ENCODE peak calls at places on chromosomes 5 and 9, in four cellular contexts. H, Y, M and T are unnamed samples.
A peak's percentile ranks its signal among the peaks of the same experiment; 100 is the strongest.

GRCh38 chr9:107638922-107639321 is 149.4 kb upstream of the KLF4 start:
- DNase-seq in H (no peak), Y (no peak), M (no peak), T (no peak)

GRCh38 chr5:81572201-81572600 is 178.3 kb upstream of the ACOT12 start:
- DNase-seq in H (no peak), Y (no peak), M (no peak), T (no peak)

GRCh38 chr5:94517490-94518108 is 100.8 kb downstream of the KIAA0825 start:
- DNase-seq in H (no peak), Y (no peak), M (no peak), T (no peak)

GRCh38 chr5:132176543-132176945 is 51.1 kb downstream of the P4HA2 start:
- DNase-seq in H (no peak), Y (no peak), M (no peak), T (no peak)

GRCh38 chr9:136225748-136226679 is 19.6 kb downstream of the QSOX2 start:
- DNase-seq in H (no peak), Y (peak; percentile 66), M (peak; percentile 21), T (no peak)

GRCh38 chr5:145858929-145859328 is 13.9 kb downstream of the GRXCR2 start:
- DNase-seq in H (no peak), Y (no peak), M (no peak), T (no peak)

GRCh38 chr9:137602661-137603060 is 2.8 kb upstream of the ARRDC1 start:
- DNase-seq in H (no peak), Y (no peak), M (no peak), T (no peak)

GRCh38 chr9:8338249-8338721 is 538.7 kb upstream of the DMAC1 start:
- DNase-seq in H (no peak), Y (no peak), M (peak; percentile 33), T (peak; percentile 68)

GRCh38 chr5:145925353-145925752 is 11.0 kb upstream of the SH3RF2 start:
- DNase-seq in H (peak; percentile 51), Y (no peak), M (no peak), T (no peak)

GRCh38 chr9:87497604-87498045 is at the start of gene DAPK1:
- DNase-seq in H (no peak), Y (peak; percentile 68), M (peak; percentile 17), T (no peak)

GRCh38 chr5:143350341-143350740 is 53.1 kb downstream of the NR3C1 start:
- DNase-seq in H (no peak), Y (no peak), M (no peak), T (no peak)